ENCODE peak calls at places on chromosome 21, in five cellular contexts. X is fibroblast of lung, L is neural progenitor cell, Z is cardiac muscle cell, R is mucosa of descending colon. Y is an unnamed sample.

GRCh38 chr21:26715116-26715515 is 130.1 kb downstream of the ADAMTS1 start:
- DNase-seq in X (no peak), L (no peak), R (no peak), Z (no peak), Y (no peak)

GRCh38 chr21:28615276-28615675 is 377.4 kb downstream of the LTN1 start:
- DNase-seq in X (peak; percentile 25), Z (peak; percentile 61), L (peak; percentile 5), R (no peak), Y (no peak)

GRCh38 chr21:34072145-34073031 is 990 bp upstream of the MRPS6 start:
- DNase-seq in L (no peak), R (no peak), X (no peak), Z (no peak), Y (no peak)

GRCh38 chr21:37710555-37711293 is 205.5 kb downstream of the KCNJ6 start:
- DNase-seq in R (no peak), X (peak; percentile 71), Z (peak; percentile 7), L (no peak), Y (no peak)

GRCh38 chr21:28127390-28127789 is 865.3 kb downstream of the LTN1 start:
- DNase-seq in Z (no peak), L (no peak), X (peak; percentile 24), R (no peak), Y (no peak)

GRCh38 chr21:46125846-46126301 is 28.0 kb downstream of the COL6A2 start:
- DNase-seq in L (no peak), Z (no peak), R (no peak), X (no peak), Y (peak; percentile 31)

GRCh38 chr21:42426876-42427480 is 23.3 kb downstream of the UBASH3A start:
- DNase-seq in L (no peak), R (peak; percentile 46), X (no peak), Z (no peak), Y (no peak)

GRCh38 chr21:29181799-29182470 is 51.5 kb downstream of the MAP3K7CL start:
- DNase-seq in Z (peak; percentile 89), X (peak; percentile 95), L (no peak), R (no peak), Y (no peak)

GRCh38 chr21:45283611-45284455 is 3.9 kb downstream of the POFUT2 start:
- DNase-seq in X (no peak), R (peak; percentile 43), L (no peak), Z (no peak), Y (peak; percentile 23)

GRCh38 chr21:35593000-35593502 is 467.3 kb downstream of the SETD4 start:
- DNase-seq in L (no peak), X (peak; percentile 65), R (no peak), Z (peak; percentile 62), Y (no peak)

GRCh38 chr21:30990514-30991304 is 47.6 kb downstream of the KRTAP19-8 start:
- DNase-seq in R (no peak), L (peak; percentile 5), X (no peak), Z (no peak), Y (no peak)

GRCh38 chr21:42146821-42147220 is 72.1 kb upstream of the ABCG1 start:
- DNase-seq in L (no peak), X (no peak), Z (no peak), R (peak; percentile 44), Y (peak; percentile 63)

GRCh38 chr21:41477641-41478318 is 30.2 kb downstream of the TMPRSS2 start:
- DNase-seq in Z (peak; percentile 62), X (peak; percentile 22), L (peak; percentile 67), R (no peak), Y (no peak)

GRCh38 chr21:41584603-41585176 is 76.7 kb upstream of the TMPRSS2 start:
- DNase-seq in Z (no peak), X (no peak), R (no peak), L (no peak), Y (no peak)

GRCh38 chr21:45632165-45632896 is 11.2 kb upstream of the PCBP3 start:
- DNase-seq in L (no peak), X (no peak), R (no peak), Z (no peak), Y (no peak)

GRCh38 chr21:41610042-41610839 is 102.3 kb upstream of the TMPRSS2 start:
- DNase-seq in L (peak; percentile 82), X (peak; percentile 60), Z (peak; percentile 76), R (no peak), Y (no peak)

GRCh38 chr21:45570826-45571601 is 28.8 kb upstream of the SLC19A1 start:
- DNase-seq in L (no peak), Z (no peak), X (peak; percentile 66), R (no peak), Y (no peak)

GRCh38 chr21:42429021-42429420 is 25.3 kb downstream of the UBASH3A start:
- DNase-seq in Z (no peak), L (no peak), R (no peak), X (no peak), Y (no peak)

GRCh38 chr21:15749868-15750174 is 20.0 kb downstream of the USP25 start:
- DNase-seq in Z (peak; percentile 42), L (no peak), R (no peak), X (peak; percentile 33), Y (no peak)

GRCh38 chr21:30882907-30883597 is 1.7 kb upstream of the KRTAP11-1 start:
- DNase-seq in L (no peak), X (no peak), R (no peak), Z (no peak), Y (no peak)

GRCh38 chr21:45623436-45623835 is 20.1 kb upstream of the PCBP3 start:
- DNase-seq in L (no peak), R (no peak), Z (no peak), X (no peak), Y (peak; percentile 13)

GRCh38 chr21:42638266-42638863 is 15.1 kb upstream of the PDE9A start:
- DNase-seq in L (no peak), R (peak; percentile 22), Z (no peak), X (no peak), Y (no peak)

GRCh38 chr21:30152792-30153191 is 13.8 kb downstream of the CLDN17 start:
- DNase-seq in R (no peak), X (no peak), Z (no peak), L (no peak), Y (no peak)

GRCh38 chr21:43935711-43936110 is 70.7 kb downstream of the AGPAT3 start:
- DNase-seq in X (no peak), R (peak; percentile 31), L (no peak), Z (no peak), Y (no peak)

GRCh38 chr21:27077501-27077900 is 110.6 kb upstream of the ADAMTS5 start:
- DNase-seq in Z (no peak), X (peak; percentile 24), L (no peak), R (no peak), Y (no peak)

GRCh38 chr21:22536511-22536910 is 1538.3 kb downstream of the NCAM2 start:
- DNase-seq in Z (peak; percentile 23), L (no peak), X (peak; percentile 67), R (no peak), Y (no peak)

GRCh38 chr21:22535630-22536029 is 1537.4 kb downstream of the NCAM2 start:
- DNase-seq in X (no peak), Z (no peak), L (no peak), R (no peak), Y (no peak)
- H3K9me3 ChIP-seq in X (no peaks in the 10 kb centered on the region), Z (no peaks in the 10 kb centered on the region), L (peaks cover 6% of the 10 kb centered on the region), R (peaks cover 44% of the 10 kb centered on the region), Y (peaks cover 26% of the 10 kb centered on the region)

GRCh38 chr21:38798081-38798480 is 7.6 kb upstream of the ETS2 start:
- DNase-seq in Z (no peak), L (no peak), R (no peak), X (no peak), Y (no peak)

GRCh38 chr21:38794978-38795377 is 10.8 kb upstream of the ETS2 start:
- DNase-seq in X (no peak), L (no peak), Z (no peak), R (peak; percentile 68), Y (no peak)

GRCh38 chr21:38795475-38795874 is 10.3 kb upstream of the ETS2 start:
- DNase-seq in R (no peak), X (no peak), Z (no peak), L (no peak), Y (no peak)

GRCh38 chr21:38797470-38797869 is 8.3 kb upstream of the ETS2 start:
- DNase-seq in X (no peak), L (no peak), R (peak; percentile 68), Z (no peak), Y (no peak)

DNA sequence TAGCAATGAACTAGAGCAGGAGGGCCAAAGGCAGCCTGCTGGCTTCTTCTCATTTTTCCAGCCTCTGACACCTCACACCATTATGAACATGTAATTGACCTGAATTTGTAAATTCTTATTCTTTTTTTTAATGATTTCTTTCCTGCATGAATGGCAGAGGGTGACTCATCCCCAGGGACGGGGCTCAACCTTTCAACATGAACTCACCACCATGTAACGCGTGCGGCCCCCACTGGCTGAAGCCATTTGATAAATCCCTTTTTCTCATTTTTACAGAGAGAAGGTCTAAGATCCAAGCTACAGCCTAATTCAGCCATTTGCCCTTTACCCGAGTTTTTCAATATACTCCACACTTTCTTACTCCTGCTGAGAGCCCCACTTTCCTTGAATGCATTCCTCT is 9.3 kb upstream of the ETS2 start:
- DNase-seq in R (no peak), Z (peak; percentile 55), L (no peak), X (peak; percentile 58), Y (no peak)
- TF ChIP-seq CTCF in R (no peak), Z (no peak), L (no peak), X (peak; percentile 7), Y (no peak)

DNA sequence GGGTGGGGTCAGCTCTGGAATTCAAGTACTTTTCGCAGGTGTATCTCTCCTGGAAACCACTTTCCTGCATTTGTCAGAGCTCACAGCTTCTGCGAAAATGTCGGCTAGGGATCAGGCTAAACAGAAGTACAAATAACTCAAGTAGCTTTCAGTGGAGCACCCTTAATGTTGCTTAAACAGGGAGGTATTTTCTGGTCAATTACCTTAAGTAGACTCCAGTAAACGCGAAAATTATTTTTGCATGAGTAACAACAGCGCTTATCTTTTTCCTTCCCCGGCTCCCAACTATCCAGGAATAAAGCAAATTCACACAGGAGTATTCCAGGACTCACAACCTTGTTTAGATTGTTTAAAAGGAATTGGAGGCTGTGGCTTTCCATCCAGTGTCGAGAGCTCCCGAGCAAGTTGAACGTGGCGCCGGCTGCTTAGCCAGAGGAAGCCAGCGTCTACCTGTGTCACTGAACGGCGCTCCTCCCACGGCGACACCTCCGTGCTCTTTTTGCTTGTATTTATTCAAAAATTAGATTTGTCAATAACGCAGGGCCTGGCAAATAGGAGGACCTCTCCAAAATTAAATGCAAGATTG is 7.3 kb upstream of the SIM2 start:
- DNase-seq in R (no peak), X (no peak), Z (no peak), L (peak; percentile 43), Y (no peak)
- H3K9me3 ChIP-seq in R (no peaks in the 10 kb centered on the region), X (no peaks in the 10 kb centered on the region), Z (no peaks in the 10 kb centered on the region), L (no peaks in the 10 kb centered on the region), Y (no peaks in the 10 kb centered on the region)

GRCh38 chr21:23021481-23021880 is 2023.3 kb downstream of the NCAM2 start:
- DNase-seq in R (peak; percentile 45), L (no peak), Z (no peak), X (no peak), Y (peak; percentile 77)

GRCh38 chr21:23017989-23018388 is 2019.8 kb downstream of the NCAM2 start:
- DNase-seq in L (no peak), R (no peak), X (no peak), Z (no peak), Y (no peak)

GRCh38 chr21:23014021-23014420 is 2015.8 kb downstream of the NCAM2 start:
- DNase-seq in X (no peak), Z (no peak), L (no peak), R (no peak), Y (no peak)

GRCh38 chr21:23020969-23021368 is 2022.8 kb downstream of the NCAM2 start:
- DNase-seq in L (no peak), Z (no peak), R (no peak), X (no peak), Y (no peak)

GRCh38 chr21:23016617-23017016 is 2018.4 kb downstream of the NCAM2 start:
- DNase-seq in L (peak; percentile 57), Z (no peak), X (no peak), R (no peak), Y (no peak)
- TF ChIP-seq CTCF in L (peak; percentile 62), Z (no peak), X (no peak), R (no peak), Y (no peak)

Y was measured in left lung.